ENCODE peak calls at places on chromosomes 1 and 21, in seven cellular contexts. P is cardiac muscle cell, K is GM23338, B is fibroblast of lung, L is body of pancreas, M is K562, G is GM12865. F is an unnamed sample.

GRCh38 chr21:44911384-44912157 is 9.1 kb downstream of the ITGB2 start:
- DNase-seq in P (no peak), K (no peak), B (no peak), L (peak; percentile 86), M (peak; percentile 79), G (no peak), F (peak; percentile 73)

GRCh38 chr1:206709772-206710456 is 25.2 kb downstream of the MAPKAPK2 start:
- DNase-seq in P (no peak), K (no peak), B (peak; percentile 50), L (no peak), M (peak; percentile 49), G (no peak), F (no peak)

GRCh38 chr1:6208723-6209660 is 3.1 kb downstream of the RNF207 start:
- DNase-seq in P (peak; percentile 51), K (peak; percentile 61), B (peak; percentile 50), L (peak; percentile 51), M (peak; percentile 81), G (peak; percentile 48), F (peak; percentile 36)

GRCh38 chr21:46191686-46192575 is 7.7 kb upstream of the SPATC1L start:
- DNase-seq in P (no peak), K (no peak), B (no peak), L (no peak), M (no peak), G (no peak), F (no peak)

GRCh38 chr21:29217818-29218252 is 80.9 kb upstream of the BACH1 start:
- DNase-seq in P (no peak), K (no peak), B (peak; percentile 97), L (no peak), M (no peak), G (no peak), F (no peak)

GRCh38 chr1:152000989-152001630 is 7.5 kb upstream of the S100A10 start:
- DNase-seq in P (no peak), K (no peak), B (no peak), L (peak; percentile 47), M (no peak), G (no peak), F (no peak)

GRCh38 chr1:213389061-213389581 is 338.1 kb downstream of the RPS6KC1 start:
- DNase-seq in P (no peak), K (no peak), B (peak; percentile 9), L (no peak), M (no peak), G (no peak), F (no peak)

GRCh38 chr1:226679853-226680516 is 59.1 kb downstream of the ITPKB start:
- DNase-seq in P (peak; percentile 92), K (peak; percentile 99), B (peak; percentile 80), L (peak; percentile 85), M (peak; percentile 78), G (peak; percentile 49), F (peak; percentile 89)

GRCh38 chr21:42724226-42724920 is 71.0 kb downstream of the PDE9A start:
- DNase-seq in P (no peak), K (no peak), B (peak; percentile 95), L (peak; percentile 30), M (no peak), G (no peak), F (peak; percentile 12)

GRCh38 chr1:51344602-51345299 is 14.4 kb upstream of the TTC39A start:
- DNase-seq in P (peak; percentile 46), K (peak; percentile 69), B (no peak), L (peak; percentile 68), M (peak; percentile 76), G (no peak), F (no peak)

GRCh38 chr21:44263221-44263671 is 1.5 kb upstream of the DNMT3L start:
- DNase-seq in P (peak; percentile 37), K (peak; percentile 52), B (no peak), L (no peak), M (no peak), G (no peak), F (no peak)

GRCh38 chr21:39593522-39593921 is 19.2 kb upstream of the B3GALT5 start:
- DNase-seq in P (no peak), K (no peak), B (peak; percentile 3), L (no peak), M (no peak), G (no peak), F (no peak)

GRCh38 chr1:9249534-9250335 is 15.2 kb downstream of the H6PD start:
- DNase-seq in P (no peak), K (peak; percentile 85), B (no peak), L (peak; percentile 85), M (peak; percentile 63), G (peak; percentile 57), F (peak; percentile 60)

GRCh38 chr1:200625381-200625824 is 4.9 kb upstream of the KIF14 start:
- DNase-seq in P (no peak), K (no peak), B (peak; percentile 63), L (no peak), M (no peak), G (peak; percentile 88), F (no peak)

GRCh38 chr1:28341591-28341990 is 12.8 kb downstream of the MED18 start:
- DNase-seq in P (no peak), K (no peak), B (peak; percentile 58), L (no peak), M (no peak), G (no peak), F (no peak)

GRCh38 chr1:26666855-26667254 is 29.0 kb upstream of the ARID1A start:
- DNase-seq in P (no peak), K (no peak), B (peak; percentile 27), L (no peak), M (no peak), G (no peak), F (peak; percentile 26)

GRCh38 chr1:159170639-159171038 is 776 bp upstream of the CADM3 start:
- DNase-seq in P (no peak), K (no peak), B (no peak), L (no peak), M (no peak), G (no peak), F (no peak)

GRCh38 chr1:53076721-53077598 is 14.9 kb downstream of the PODN start:
- DNase-seq in P (no peak), K (no peak), B (no peak), L (no peak), M (no peak), G (no peak), F (no peak)

GRCh38 chr1:15570861-15571260 is 14.0 kb downstream of the AGMAT start:
- DNase-seq in P (no peak), K (no peak), B (no peak), L (no peak), M (no peak), G (no peak), F (no peak)

GRCh38 chr1:68198752-68199151 is 33.6 kb downstream of the WLS start:
- DNase-seq in P (no peak), K (no peak), B (peak; percentile 85), L (no peak), M (no peak), G (no peak), F (no peak)

GRCh38 chr1:1876335-1876935 is 14.5 kb downstream of the GNB1 start:
- DNase-seq in P (no peak), K (no peak), B (peak; percentile 72), L (no peak), M (no peak), G (no peak), F (no peak)

GRCh38 chr21:42336065-42336464 is 14.7 kb downstream of the TFF2 start:
- DNase-seq in P (peak; percentile 47), K (peak; percentile 94), B (peak; percentile 3), L (no peak), M (no peak), G (peak; percentile 26), F (no peak)

GRCh38 chr1:1431845-1432565 is 3.5 kb upstream of the VWA1 start:
- DNase-seq in P (peak; percentile 53), K (no peak), B (no peak), L (no peak), M (no peak), G (no peak), F (no peak)

GRCh38 chr21:22993822-22994574 is 1995.8 kb downstream of the NCAM2 start:
- DNase-seq in P (no peak), K (no peak), B (no peak), L (no peak), M (no peak), G (no peak), F (no peak)

GRCh38 chr1:97565886-97566285 is 354.9 kb downstream of the DPYD start:
- DNase-seq in P (no peak), K (no peak), B (no peak), L (no peak), M (no peak), G (no peak), F (no peak)

GRCh38 chr1:240500681-240501080 is 111.3 kb downstream of the GREM2 start:
- DNase-seq in P (no peak), K (no peak), B (no peak), L (no peak), M (no peak), G (no peak), F (no peak)

GRCh38 chr1:109788695-109789521 is 25.2 kb upstream of the EPS8L3 start:
- DNase-seq in P (peak; percentile 57), K (peak; percentile 72), B (no peak), L (no peak), M (peak; percentile 79), G (no peak), F (peak; percentile 30)
- TF ChIP-seq CTCF in P (peak; percentile 50), K (peak; percentile 46), B (peak; percentile 49), L (no peak), M (peak; percentile 70), G (peak; percentile 20), F (no peak)

GRCh38 chr1:106961671-106962070 is 94.8 kb upstream of the PRMT6 start:
- DNase-seq in P (peak; percentile 24), K (no peak), B (no peak), L (no peak), M (no peak), G (no peak), F (no peak)
- TF ChIP-seq CTCF in P (no peak), K (peak; percentile 16), B (no peak), L (no peak), M (no peak), G (no peak), F (no peak)

GRCh38 chr1:150173161-150173585 is 23.5 kb downstream of the PLEKHO1 start:
- DNase-seq in P (no peak), K (peak; percentile 36), B (no peak), L (no peak), M (no peak), G (no peak), F (no peak)

GRCh38 chr1:150165622-150166612 is 16.2 kb downstream of the PLEKHO1 start:
- DNase-seq in P (peak; percentile 80), K (peak; percentile 91), B (peak; percentile 46), L (peak; percentile 32), M (peak; percentile 79), G (peak; percentile 74), F (peak; percentile 70)

GRCh38 chr1:150164769-150165168 is 15.1 kb downstream of the PLEKHO1 start:
- DNase-seq in P (no peak), K (no peak), B (peak; percentile 66), L (no peak), M (no peak), G (peak; percentile 34), F (no peak)

GRCh38 chr1:150171801-150172200 is 22.1 kb downstream of the PLEKHO1 start:
- DNase-seq in P (no peak), K (no peak), B (no peak), L (no peak), M (no peak), G (no peak), F (no peak)

GRCh38 chr1:150168960-150169565 is 19.3 kb downstream of the PLEKHO1 start:
- DNase-seq in P (peak; percentile 77), K (peak; percentile 77), B (peak; percentile 42), L (peak; percentile 67), M (peak; percentile 87), G (peak; percentile 81), F (peak; percentile 82)
- TF ChIP-seq CTCF in P (peak; percentile 88), K (peak; percentile 89), B (peak; percentile 85), L (peak; percentile 53), M (peak; percentile 91), G (peak; percentile 69), F (peak; percentile 72)

GRCh38 chr1:182662121-182662890 is 22.1 kb downstream of the RGS8 start:
- DNase-seq in P (no peak), K (peak; percentile 73), B (no peak), L (no peak), M (no peak), G (no peak), F (no peak)
- TF ChIP-seq CTCF in P (no peak), K (no peak), B (no peak), L (no peak), M (no peak), G (no peak), F (no peak)